ENCODE peak calls at places on chromosome 14, in seven cellular contexts. E is DMS79; Y is stimulated activated CD4-positive, alpha-beta T cell treated with anti-CD3 and anti-CD28 coated beads, Interleukin-15, amount 100 ng/mL, for 24 hours; A is germinal center; F is GM19239; I is ELR; J is astrocyte of the cerebellum. H is an unnamed sample.

GRCh38 chr14:103136388-103137271 is 13.4 kb downstream of the TNFAIP2 start:
- DNase-seq in J (no peak), I (peak; percentile 91), Y (no peak), E (no peak), A (no peak), F (no peak), H (no peak)

GRCh38 chr14:104184911-104185499 is 46.6 kb downstream of the KIF26A start:
- DNase-seq in E (no peak), F (no peak), I (no peak), A (no peak), Y (no peak), J (no peak), H (no peak)

GRCh38 chr14:100292776-100293461 is 13.3 kb downstream of the SLC25A29 start:
- DNase-seq in I (no peak), Y (no peak), E (no peak), J (no peak), F (no peak), A (no peak), H (no peak)

GRCh38 chr14:67964391-67964812 is 144.8 kb downstream of the RAD51B start:
- DNase-seq in Y (no peak), F (no peak), A (no peak), E (no peak), J (no peak), I (peak; percentile 22), H (no peak)

GRCh38 chr14:77253333-77254190 is 17.4 kb downstream of the NGB start:
- DNase-seq in I (no peak), A (no peak), F (no peak), E (no peak), Y (no peak), J (no peak), H (no peak)

GRCh38 chr14:25039933-25040332 is 10.0 kb downstream of the STXBP6 start:
- DNase-seq in Y (no peak), I (no peak), E (no peak), F (no peak), A (no peak), J (no peak), H (no peak)

GRCh38 chr14:70901218-70901772 is 6.0 kb upstream of the PCNX1 start:
- DNase-seq in J (no peak), E (no peak), F (no peak), I (peak; percentile 59), Y (no peak), A (no peak), H (no peak)

GRCh38 chr14:57378661-57379060 is 11.7 kb upstream of the NAA30 start:
- DNase-seq in E (no peak), A (no peak), Y (no peak), I (peak; percentile 53), F (no peak), J (no peak), H (no peak)

GRCh38 chr14:98689936-98690335 is 582.1 kb downstream of the BCL11B start:
- DNase-seq in E (no peak), F (no peak), Y (no peak), I (no peak), A (no peak), J (no peak), H (no peak)

GRCh38 chr14:30266290-30266689 is 292.7 kb upstream of the G2E3 start:
- DNase-seq in A (no peak), F (no peak), J (no peak), I (no peak), E (no peak), Y (no peak), H (no peak)

GRCh38 chr14:63726499-63726898 is 1.4 kb downstream of the SGPP1 start:
- DNase-seq in A (no peak), J (no peak), E (no peak), Y (no peak), F (no peak), I (no peak), H (no peak)

GRCh38 chr14:74563233-74563585 is 48.8 kb downstream of the LTBP2 start:
- DNase-seq in Y (no peak), E (peak; percentile 56), J (peak; percentile 51), I (no peak), A (no peak), F (no peak), H (no peak)

GRCh38 chr14:65972891-65973290 is 513.3 kb upstream of the CCDC196 start:
- DNase-seq in A (no peak), J (no peak), F (no peak), Y (no peak), I (peak; percentile 48), E (no peak), H (no peak)

GRCh38 chr14:56008160-56008559 is 110.1 kb upstream of the PELI2 start:
- DNase-seq in Y (no peak), E (no peak), J (no peak), A (no peak), F (no peak), I (no peak), H (no peak)

GRCh38 chr14:87992349-87992719 is 648 bp downstream of the GALC start:
- DNase-seq in I (peak; percentile 2), Y (no peak), E (no peak), J (no peak), F (no peak), A (no peak), H (no peak)

GRCh38 chr14:67131691-67132090 is 57.5 kb upstream of the GARIN2 start:
- DNase-seq in A (no peak), E (no peak), Y (no peak), F (no peak), J (no peak), I (no peak), H (no peak)

GRCh38 chr14:101197595-101198397 is 294.3 kb upstream of the RTL1 start:
- DNase-seq in I (no peak), Y (no peak), F (no peak), J (no peak), A (no peak), E (no peak), H (no peak)

GRCh38 chr14:70097576-70098256 is 91.0 kb downstream of the SLC8A3 start:
- DNase-seq in I (no peak), A (no peak), F (no peak), J (no peak), Y (no peak), E (peak; percentile 99), H (peak; percentile 99)

GRCh38 chr14:104788533-104788818 is 7.1 kb downstream of the AKT1 start:
- DNase-seq in A (no peak), I (no peak), J (no peak), E (no peak), F (no peak), Y (no peak), H (no peak)

GRCh38 chr14:67738740-67739504 is 37.2 kb downstream of the RDH12 start:
- DNase-seq in Y (peak; percentile 17), I (peak; percentile 94), E (no peak), J (peak; percentile 73), A (no peak), F (no peak), H (no peak)

GRCh38 chr14:54918427-54918826 is 15.8 kb upstream of the GCH1 start:
- DNase-seq in F (no peak), I (no peak), A (no peak), E (no peak), J (no peak), Y (no peak), H (no peak)

GRCh38 chr14:106564058-106564643 is 1037.8 kb downstream of the TMEM121 start:
- DNase-seq in J (no peak), E (no peak), A (peak; percentile 71), F (peak; percentile 18), I (no peak), Y (peak; percentile 79), H (no peak)

GRCh38 chr14:92471919-92472318 is 41.7 kb upstream of the RIN3 start:
- DNase-seq in I (peak; percentile 94), F (no peak), E (no peak), J (peak; percentile 80), A (no peak), Y (no peak), H (no peak)

GRCh38 chr14:76742961-76743360 is 18.3 kb upstream of the VASH1 start:
- DNase-seq in I (no peak), E (no peak), Y (no peak), J (no peak), A (no peak), F (no peak), H (no peak)

GRCh38 chr14:61116369-61116768 is 135.3 kb downstream of the SLC38A6 start:
- DNase-seq in A (no peak), J (no peak), I (no peak), Y (no peak), F (no peak), E (no peak), H (no peak)

GRCh38 chr14:100692859-100693558 is 33.7 kb upstream of the DLK1 start:
- DNase-seq in J (peak; percentile 52), I (peak; percentile 99), A (no peak), Y (no peak), E (peak; percentile 84), F (no peak), H (peak; percentile 25)

GRCh38 chr14:69694730-69695663 is 71.9 kb upstream of the SRSF5 start:
- DNase-seq in F (no peak), E (no peak), Y (no peak), J (no peak), A (no peak), I (no peak), H (no peak)

GRCh38 chr14:61517861-61518802 is 177.2 kb upstream of the HIF1A start:
- DNase-seq in I (no peak), A (no peak), Y (no peak), J (no peak), F (no peak), E (no peak), H (no peak)

GRCh38 chr14:29016050-29016900 is 249.7 kb downstream of the FOXG1 start:
- DNase-seq in Y (peak; percentile 8), I (peak; percentile 68), F (peak; percentile 1), E (no peak), A (peak; percentile 4), J (peak; percentile 38), H (no peak)

GRCh38 chr14:94342334-94342934 is 19.3 kb upstream of the SERPINA6 start:
- DNase-seq in A (no peak), E (no peak), Y (peak; percentile 36), F (no peak), J (peak; percentile 100), I (peak; percentile 99), H (no peak)